ENCODE peak calls at places on chromosomes 2 and 18, in six cellular contexts. V is psoas muscle, Z is cardiac muscle cell, Q is SK-N-MC, O is lower lobe of right lung, H is fibroblast of lung. S is an unnamed sample.

GRCh38 chr2:208057108-208057507 is 31.8 kb upstream of the PLEKHM3 start:
- DNase-seq in Q (no peak), V (no peak), O (no peak), H (no peak), Z (no peak), S (no peak)

GRCh38 chr2:84297155-84297554 is 161.9 kb downstream of the SUCLG1 start:
- DNase-seq in Z (no peak), O (no peak), Q (no peak), V (no peak), H (no peak), S (no peak)

GRCh38 chr2:8608411-8608954 is 73.4 kb upstream of the ID2 start:
- DNase-seq in Q (no peak), V (no peak), O (no peak), Z (no peak), H (no peak), S (peak)

GRCh38 chr18:4802296-4802695 is 347.2 kb upstream of the DLGAP1 start:
- DNase-seq in Z (no peak), H (no peak), V (no peak), O (no peak), Q (no peak), S (no peak)

GRCh38 chr2:148643421-148643820 is 1.1 kb upstream of the EPC2 start:
- DNase-seq in Q (no peak), H (no peak), V (no peak), Z (no peak), O (no peak), S (no peak)

GRCh38 chr2:234293973-234294372 is 202.9 kb downstream of the ARL4C start:
- DNase-seq in O (no peak), Q (no peak), H (no peak), Z (no peak), V (no peak), S (no peak)

GRCh38 chr2:217752714-217753459 is 249.9 kb downstream of the TNS1 start:
- DNase-seq in Z (no peak), V (no peak), Q (no peak), O (no peak), H (no peak), S (no peak)

GRCh38 chr18:74533666-74534065 is 634 bp upstream of the CNDP1 start:
- DNase-seq in V (no peak), Q (no peak), O (no peak), Z (no peak), H (no peak), S (no peak)

GRCh38 chr18:54775686-54776085 is 52.6 kb upstream of the RAB27B start:
- DNase-seq in V (no peak), O (no peak), H (peak), Z (peak), Q (no peak), S (no peak)

GRCh38 chr2:229231885-229232284 is 39.2 kb downstream of the PID1 start:
- DNase-seq in H (no peak), O (peak), Q (no peak), Z (no peak), V (no peak), S (no peak)

GRCh38 chr18:69956037-69956436 is 8.4 kb upstream of the CD226 start:
- DNase-seq in Q (no peak), H (no peak), O (no peak), Z (no peak), V (no peak), S (no peak)

GRCh38 chr2:193806088-193806774 is 1611.5 kb upstream of the TMEFF2 start:
- DNase-seq in Q (no peak), V (no peak), Z (peak), H (peak), O (no peak), S (no peak)

GRCh38 chr2:201890447-201890846 is 84.1 kb downstream of the CDK15 start:
- DNase-seq in V (no peak), H (peak), Q (no peak), O (no peak), Z (no peak), S (no peak)

GRCh38 chr2:240469239-240469636 is 33.8 kb downstream of the GPC1 start:
- DNase-seq in V (no peak), H (no peak), Z (no peak), O (no peak), Q (no peak), S (no peak)

GRCh38 chr2:237485304-237485703 is 1.7 kb upstream of the MLPH start:
- DNase-seq in O (no peak), V (no peak), H (no peak), Z (no peak), Q (no peak), S (no peak)

GRCh38 chr2:16614314-16614860 is 51.2 kb downstream of the CYRIA start:
- DNase-seq in H (peak), O (no peak), V (no peak), Q (no peak), Z (peak), S (no peak)

GRCh38 chr2:237383991-237384671 is 29.8 kb downstream of the COL6A3 start:
- DNase-seq in Q (no peak), O (no peak), V (no peak), Z (peak), H (peak), S (no peak)

GRCh38 chr2:149365826-149366583 is 35.6 kb downstream of the LYPD6 start:
- DNase-seq in Z (peak), H (peak), V (no peak), Q (no peak), O (no peak), S (no peak)

GRCh38 chr2:122634261-122634660 is 878.8 kb downstream of the TSN start:
- DNase-seq in Z (peak), H (peak), V (no peak), Q (no peak), O (no peak), S (no peak)

GRCh38 chr2:54013996-54014395 is 43.2 kb upstream of the PSME4 start:
- DNase-seq in V (no peak), Z (no peak), O (no peak), H (no peak), Q (no peak), S (no peak)

GRCh38 chr2:109481196-109481555 is 132.6 kb downstream of the SEPTIN10 start:
- DNase-seq in Q (no peak), O (peak), Z (no peak), H (no peak), V (no peak), S (no peak)

GRCh38 chr2:27954771-27955384 is 64.3 kb downstream of the BABAM2 start:
- DNase-seq in Q (peak), H (peak), Z (peak), V (peak), O (no peak), S (no peak)

GRCh38 chr18:61333746-61334490 is 688 bp downstream of the CDH20 start:
- DNase-seq in O (no peak), Z (peak), V (no peak), H (peak), Q (no peak), S (no peak)

GRCh38 chr2:128607440-128607839 is 288.8 kb upstream of the HS6ST1 start:
- DNase-seq in Z (peak), O (peak), Q (no peak), V (no peak), H (no peak), S (peak)

GRCh38 chr18:75265255-75265654 is 54.7 kb downstream of the TSHZ1 start:
- DNase-seq in Z (no peak), H (peak), V (no peak), O (no peak), Q (no peak), S (no peak)

GRCh38 chr2:33322099-33322498 is 154.3 kb upstream of the RASGRP3 start:
- DNase-seq in O (no peak), Z (peak), Q (no peak), H (peak), V (no peak), S (no peak)

GRCh38 chr18:33708876-33709275 is 130.9 kb downstream of the ASXL3 start:
- DNase-seq in O (no peak), Z (no peak), Q (no peak), H (no peak), V (no peak), S (no peak)

GRCh38 chr2:8515864-8516533 is 165.9 kb upstream of the ID2 start:
- DNase-seq in Q (no peak), O (no peak), V (no peak), Z (no peak), H (no peak), S (no peak)

GRCh38 chr2:27809761-27810241 is 38.3 kb downstream of the MRPL33 start:
- DNase-seq in Z (peak), H (peak), Q (peak), V (no peak), O (no peak), S (no peak)

GRCh38 chr18:68797901-68798300 is at the start of gene CCDC102B:
- DNase-seq in Q (peak), O (no peak), H (peak), V (no peak), Z (peak), S (no peak)

GRCh38 chr18:30944773-30945172 is 97.8 kb downstream of the DSC3 start:
- DNase-seq in O (no peak), H (no peak), V (no peak), Q (no peak), Z (no peak), S (no peak)

GRCh38 chr2:172440795-172441194 is 13.4 kb downstream of the ITGA6 start:
- DNase-seq in Z (no peak), H (no peak), V (no peak), O (no peak), Q (no peak), S (no peak)

GRCh38 chr2:177413703-177414102 is 21.1 kb downstream of the AGPS start:
- DNase-seq in Q (no peak), H (no peak), Z (no peak), O (no peak), V (no peak), S (no peak)

GRCh38 chr2:167550448-167550847 is 662.2 kb downstream of the XIRP2 start:
- DNase-seq in H (peak), Z (peak), Q (no peak), V (no peak), O (no peak), S (no peak)

GRCh38 chr2:10573709-10574108 is 116.1 kb downstream of the NOL10 start:
- DNase-seq in Q (no peak), H (no peak), Z (no peak), V (no peak), O (no peak), S (no peak)

GRCh38 chr18:24987271-24987932 is 364.6 kb downstream of the ZNF521 start:
- DNase-seq in Z (no peak), H (peak), V (peak), O (no peak), Q (no peak), S (no peak)

GRCh38 chr2:38147333-38148121 is 71.6 kb upstream of the CYP1B1 start:
- DNase-seq in O (no peak), Q (no peak), Z (peak), H (no peak), V (no peak), S (no peak)

GRCh38 chr18:31685097-31686082 is 1.0 kb upstream of the B4GALT6 start:
- DNase-seq in V (peak), H (peak), Q (no peak), O (peak), Z (peak), S (peak)

GRCh38 chr2:17518212-17519154 is at the start of gene RAD51AP2:
- DNase-seq in O (peak), Q (no peak), Z (peak), H (peak), V (peak), S (peak)

GRCh38 chr18:78242307-78242643 is 737.3 kb upstream of the SALL3 start:
- DNase-seq in V (no peak), O (no peak), Q (no peak), Z (peak), H (peak), S (peak)
- H3K4me3 ChIP-seq in V (no peak), O (peak), Q (no peak), Z (no peak), H (no peak), S (peak)

DNA sequence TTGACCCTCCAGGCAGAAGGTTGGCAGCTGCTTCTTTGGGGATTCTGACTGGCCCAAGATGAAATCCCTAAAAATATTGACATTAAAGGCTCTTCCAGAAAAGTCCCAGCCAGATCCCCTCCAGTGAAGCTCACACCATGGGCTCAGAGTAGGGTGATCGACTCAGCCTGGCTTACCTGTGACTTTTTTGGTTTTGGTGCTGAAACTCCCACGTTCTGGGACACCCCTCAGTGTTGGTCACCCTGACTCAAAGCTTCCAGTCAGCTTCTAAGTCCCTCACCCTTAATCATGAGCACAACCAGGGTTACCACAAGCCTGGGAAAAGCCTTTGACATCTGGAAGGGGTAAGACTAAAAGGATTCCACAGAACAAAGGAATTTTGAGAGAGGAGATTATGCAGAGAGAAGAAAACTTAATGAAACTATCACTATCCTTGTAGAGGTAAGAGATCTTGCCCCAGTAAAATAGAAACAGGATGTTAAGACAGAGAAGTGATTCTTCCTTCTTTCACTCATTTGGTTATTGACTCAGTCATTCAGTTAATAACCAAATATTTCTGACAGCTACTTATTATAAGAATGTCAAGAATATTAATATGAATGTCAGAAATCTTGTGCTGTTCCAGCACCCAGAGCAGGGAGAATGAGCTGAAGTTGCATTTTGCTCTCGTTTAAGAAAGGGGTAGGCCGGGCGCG is 66.8 kb upstream of the SEC11C start:
- DNase-seq in V (no peak), Q (no peak), H (no peak), Z (no peak), O (no peak), S (no peak)
- H3K4me3 ChIP-seq in V (no peak), Q (no peak), H (no peak), Z (no peak), O (no peak), S (no peak)

GRCh38 chr2:114805195-114805594 is 362.8 kb downstream of the DPP10 start:
- DNase-seq in Z (no peak), V (no peak), H (no peak), Q (no peak), O (no peak), S (no peak)

GRCh38 chr2:114812261-114812660 is 369.8 kb downstream of the DPP10 start:
- DNase-seq in Q (no peak), Z (no peak), O (no peak), V (no peak), H (no peak), S (no peak)

GRCh38 chr2:114814355-114814754 is 371.9 kb downstream of the DPP10 start:
- DNase-seq in O (no peak), Q (no peak), V (no peak), H (no peak), Z (no peak), S (no peak)

GRCh38 chr2:114807666-114808065 is 365.2 kb downstream of the DPP10 start:
- DNase-seq in H (no peak), V (no peak), Q (no peak), O (no peak), Z (no peak), S (no peak)

GRCh38 chr2:114810092-114810491 is 367.7 kb downstream of the DPP10 start:
- DNase-seq in H (no peak), V (no peak), Q (no peak), Z (no peak), O (no peak), S (no peak)
- H3K4me3 ChIP-seq in H (no peak), V (no peak), Q (no peak), Z (no peak), O (no peak), S (no peak)

GRCh38 chr2:26172866-26173595 is at the start of gene GAREM2:
- DNase-seq in Q (no peak), O (no peak), Z (no peak), V (no peak), H (no peak), S (no peak)
- H3K4me3 ChIP-seq in Q (peak), O (peak), Z (peak), V (peak), H (peak), S (peak)

GRCh38 chr2:165777522-165778186 is 16.4 kb downstream of the GALNT3 start:
- DNase-seq in V (no peak), Z (no peak), Q (no peak), H (no peak), O (no peak), S (no peak)
- H3K4me3 ChIP-seq in V (no peak), Z (no peak), Q (no peak), H (no peak), O (no peak), S (no peak)